ENCODE peak calls at places on chromosomes 3 and 15, in eight cellular contexts. One of them, this sample, is unnamed.

GRCh38 chr3:135878501-135878900 is 87.0 kb upstream of the PPP2R3A start:
- DNase-seq in fibroblast of villous mesenchyme: no peak
- DNase-seq in fibroblast of the aortic adventitia: no peak
- DNase-seq in AG04450: no peak
- DNase-seq in H7: no peak
- DNase-seq in HL-60: no peak
- DNase-seq in neuronal stem cell: no peak
- DNase-seq in GM12864: no peak
- DNase-seq in this sample: no peak

GRCh38 chr15:67361100-67361499 is 106.5 kb downstream of the IQCH start:
- DNase-seq in fibroblast of villous mesenchyme: no peak
- DNase-seq in fibroblast of the aortic adventitia: no peak
- DNase-seq in AG04450: no peak
- DNase-seq in H7: no peak
- DNase-seq in HL-60: no peak
- DNase-seq in neuronal stem cell: no peak
- DNase-seq in GM12864: no peak
- DNase-seq in this sample: no peak

GRCh38 chr3:12598890-12599289 is 42.0 kb downstream of the MKRN2 start:
- DNase-seq in fibroblast of villous mesenchyme: no peak
- DNase-seq in fibroblast of the aortic adventitia: peak
- DNase-seq in AG04450: no peak
- DNase-seq in H7: no peak
- DNase-seq in HL-60: no peak
- DNase-seq in neuronal stem cell: no peak
- DNase-seq in GM12864: no peak
- DNase-seq in this sample: no peak

GRCh38 chr3:56320907-56321306 is 147.4 kb downstream of the ERC2 start:
- DNase-seq in fibroblast of villous mesenchyme: no peak
- DNase-seq in fibroblast of the aortic adventitia: no peak
- DNase-seq in AG04450: no peak
- DNase-seq in H7: no peak
- DNase-seq in HL-60: no peak
- DNase-seq in neuronal stem cell: no peak
- DNase-seq in GM12864: no peak
- DNase-seq in this sample: no peak

GRCh38 chr3:191369081-191370010 is 39.0 kb upstream of the UTS2B start:
- DNase-seq in fibroblast of villous mesenchyme: peak
- DNase-seq in fibroblast of the aortic adventitia: peak
- DNase-seq in AG04450: peak
- DNase-seq in H7: no peak
- DNase-seq in HL-60: no peak
- DNase-seq in neuronal stem cell: no peak
- DNase-seq in GM12864: no peak
- DNase-seq in this sample: peak

GRCh38 chr3:78139166-78139565 is 1099.3 kb downstream of the ROBO2 start:
- DNase-seq in fibroblast of villous mesenchyme: peak
- DNase-seq in fibroblast of the aortic adventitia: peak
- DNase-seq in AG04450: peak
- DNase-seq in H7: no peak
- DNase-seq in HL-60: no peak
- DNase-seq in neuronal stem cell: no peak
- DNase-seq in GM12864: no peak
- DNase-seq in this sample: peak

GRCh38 chr3:197750863-197751737 is 1.4 kb downstream of the FYTTD1 start:
- DNase-seq in fibroblast of villous mesenchyme: peak
- DNase-seq in fibroblast of the aortic adventitia: peak
- DNase-seq in AG04450: no peak
- DNase-seq in H7: no peak
- DNase-seq in HL-60: peak
- DNase-seq in neuronal stem cell: no peak
- DNase-seq in GM12864: no peak
- DNase-seq in this sample: peak

GRCh38 chr3:144244662-144245061 is 273.0 kb downstream of the DIPK2A start:
- DNase-seq in fibroblast of villous mesenchyme: no peak
- DNase-seq in fibroblast of the aortic adventitia: no peak
- DNase-seq in AG04450: no peak
- DNase-seq in H7: no peak
- DNase-seq in HL-60: no peak
- DNase-seq in neuronal stem cell: no peak
- DNase-seq in GM12864: no peak
- DNase-seq in this sample: no peak

GRCh38 chr15:88630798-88631463 is 7.9 kb upstream of the ISG20 start:
- DNase-seq in fibroblast of villous mesenchyme: no peak
- DNase-seq in fibroblast of the aortic adventitia: no peak
- DNase-seq in AG04450: no peak
- DNase-seq in H7: no peak
- DNase-seq in HL-60: no peak
- DNase-seq in neuronal stem cell: no peak
- DNase-seq in GM12864: no peak
- DNase-seq in this sample: no peak

GRCh38 chr3:157755254-157755653 is 252.0 kb upstream of the VEPH1 start:
- DNase-seq in fibroblast of villous mesenchyme: no peak
- DNase-seq in fibroblast of the aortic adventitia: peak
- DNase-seq in AG04450: no peak
- DNase-seq in H7: no peak
- DNase-seq in HL-60: no peak
- DNase-seq in neuronal stem cell: no peak
- DNase-seq in GM12864: no peak
- DNase-seq in this sample: peak

GRCh38 chr15:40340038-40340739 is 550 bp downstream of the CCDC9B start:
- DNase-seq in fibroblast of villous mesenchyme: peak
- DNase-seq in fibroblast of the aortic adventitia: peak
- DNase-seq in AG04450: no peak
- DNase-seq in H7: peak
- DNase-seq in HL-60: no peak
- DNase-seq in neuronal stem cell: no peak
- DNase-seq in GM12864: no peak
- DNase-seq in this sample: peak

GRCh38 chr15:29376580-29376979 is 107.0 kb upstream of the NSMCE3 start:
- DNase-seq in fibroblast of villous mesenchyme: no peak
- DNase-seq in fibroblast of the aortic adventitia: no peak
- DNase-seq in AG04450: no peak
- DNase-seq in H7: no peak
- DNase-seq in HL-60: no peak
- DNase-seq in neuronal stem cell: no peak
- DNase-seq in GM12864: no peak
- DNase-seq in this sample: no peak

GRCh38 chr15:66130496-66131014 is 123.0 kb downstream of the MEGF11 start:
- DNase-seq in fibroblast of villous mesenchyme: no peak
- DNase-seq in fibroblast of the aortic adventitia: no peak
- DNase-seq in AG04450: no peak
- DNase-seq in H7: no peak
- DNase-seq in HL-60: no peak
- DNase-seq in neuronal stem cell: no peak
- DNase-seq in GM12864: no peak
- DNase-seq in this sample: no peak

GRCh38 chr15:101110681-101111569 is 140.9 kb downstream of the CHSY1 start:
- DNase-seq in fibroblast of villous mesenchyme: no peak
- DNase-seq in fibroblast of the aortic adventitia: no peak
- DNase-seq in AG04450: no peak
- DNase-seq in H7: peak
- DNase-seq in HL-60: no peak
- DNase-seq in neuronal stem cell: no peak
- DNase-seq in GM12864: no peak
- DNase-seq in this sample: no peak

GRCh38 chr3:125647318-125648014 is 52.2 kb upstream of the OSBPL11 start:
- DNase-seq in fibroblast of villous mesenchyme: no peak
- DNase-seq in fibroblast of the aortic adventitia: no peak
- DNase-seq in AG04450: no peak
- DNase-seq in H7: peak
- DNase-seq in HL-60: no peak
- DNase-seq in neuronal stem cell: no peak
- DNase-seq in GM12864: no peak
- DNase-seq in this sample: no peak

GRCh38 chr3:52088445-52089367 is 32.3 kb upstream of the DUSP7 start:
- DNase-seq in fibroblast of villous mesenchyme: peak
- DNase-seq in fibroblast of the aortic adventitia: peak
- DNase-seq in AG04450: no peak
- DNase-seq in H7: peak
- DNase-seq in HL-60: peak
- DNase-seq in neuronal stem cell: peak
- DNase-seq in GM12864: no peak
- DNase-seq in this sample: peak

GRCh38 chr3:108153451-108153981 is 62.7 kb upstream of the CD47 start:
- DNase-seq in fibroblast of villous mesenchyme: peak
- DNase-seq in fibroblast of the aortic adventitia: peak
- DNase-seq in AG04450: peak
- DNase-seq in H7: peak
- DNase-seq in HL-60: peak
- DNase-seq in neuronal stem cell: peak
- DNase-seq in GM12864: peak
- DNase-seq in this sample: peak

GRCh38 chr15:94107652-94108051 is 123.7 kb upstream of the MCTP2 start:
- DNase-seq in fibroblast of villous mesenchyme: no peak
- DNase-seq in fibroblast of the aortic adventitia: no peak
- DNase-seq in AG04450: no peak
- DNase-seq in H7: no peak
- DNase-seq in HL-60: no peak
- DNase-seq in neuronal stem cell: no peak
- DNase-seq in GM12864: no peak
- DNase-seq in this sample: no peak

GRCh38 chr3:49092948-49093852 is 671 bp downstream of the QRICH1 start:
- DNase-seq in fibroblast of villous mesenchyme: peak
- DNase-seq in fibroblast of the aortic adventitia: peak
- DNase-seq in AG04450: peak
- DNase-seq in H7: peak
- DNase-seq in HL-60: peak
- DNase-seq in neuronal stem cell: peak
- DNase-seq in GM12864: peak
- DNase-seq in this sample: peak

GRCh38 chr3:14646150-14646573 is 5.4 kb upstream of the CCDC174 start:
- DNase-seq in fibroblast of villous mesenchyme: no peak
- DNase-seq in fibroblast of the aortic adventitia: no peak
- DNase-seq in AG04450: no peak
- DNase-seq in H7: no peak
- DNase-seq in HL-60: peak
- DNase-seq in neuronal stem cell: no peak
- DNase-seq in GM12864: no peak
- DNase-seq in this sample: no peak

GRCh38 chr3:50525987-50526386 is 22.6 kb upstream of the CACNA2D2 start:
- DNase-seq in fibroblast of villous mesenchyme: peak
- DNase-seq in fibroblast of the aortic adventitia: peak
- DNase-seq in AG04450: no peak
- DNase-seq in H7: peak
- DNase-seq in HL-60: peak
- DNase-seq in neuronal stem cell: no peak
- DNase-seq in GM12864: no peak
- DNase-seq in this sample: peak

GRCh38 chr3:119570229-119570628 is 9.1 kb upstream of the ADPRH start:
- DNase-seq in fibroblast of villous mesenchyme: no peak
- DNase-seq in fibroblast of the aortic adventitia: no peak
- DNase-seq in AG04450: no peak
- DNase-seq in H7: no peak
- DNase-seq in HL-60: peak
- DNase-seq in neuronal stem cell: no peak
- DNase-seq in GM12864: no peak
- DNase-seq in this sample: no peak
- H3K4me3 ChIP-seq in fibroblast of villous mesenchyme: no peak
- H3K4me3 ChIP-seq in fibroblast of the aortic adventitia: no peak
- H3K4me3 ChIP-seq in AG04450: no peak
- H3K4me3 ChIP-seq in H7: no peak
- H3K4me3 ChIP-seq in HL-60: no peak
- H3K4me3 ChIP-seq in neuronal stem cell: no peak
- H3K4me3 ChIP-seq in GM12864: no peak
- H3K4me3 ChIP-seq in this sample: no peak

DNA sequence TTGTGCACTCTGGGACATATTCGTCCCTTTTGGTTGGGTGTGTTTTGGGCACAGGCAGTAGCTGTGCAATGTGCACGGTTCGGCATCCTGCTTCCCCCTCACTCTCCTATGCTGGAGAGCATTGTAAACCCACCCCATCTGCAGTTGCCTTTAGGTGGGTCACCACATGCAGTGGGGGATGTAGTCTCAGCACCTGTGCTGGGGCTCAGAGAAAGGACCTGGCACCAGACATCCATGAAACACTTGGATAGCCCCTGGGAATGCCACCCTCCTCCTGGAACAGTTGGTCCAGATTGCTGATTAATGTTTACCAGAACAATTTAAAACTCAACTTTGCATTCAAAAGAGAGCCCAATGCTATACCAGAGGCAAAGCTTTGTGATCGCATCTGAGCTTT is 123.9 kb upstream of the MEF2A start:
- DNase-seq in fibroblast of villous mesenchyme: no peak
- DNase-seq in fibroblast of the aortic adventitia: no peak
- DNase-seq in AG04450: no peak
- DNase-seq in H7: no peak
- DNase-seq in HL-60: no peak
- DNase-seq in neuronal stem cell: no peak
- DNase-seq in GM12864: no peak
- DNase-seq in this sample: no peak
- H3K4me3 ChIP-seq in fibroblast of villous mesenchyme: no peak
- H3K4me3 ChIP-seq in fibroblast of the aortic adventitia: no peak
- H3K4me3 ChIP-seq in AG04450: no peak
- H3K4me3 ChIP-seq in H7: no peak
- H3K4me3 ChIP-seq in HL-60: no peak
- H3K4me3 ChIP-seq in neuronal stem cell: no peak
- H3K4me3 ChIP-seq in GM12864: no peak
- H3K4me3 ChIP-seq in this sample: no peak

GRCh38 chr15:73049564-73050215 is 2.6 kb upstream of the NEO1 start:
- DNase-seq in fibroblast of villous mesenchyme: no peak
- DNase-seq in fibroblast of the aortic adventitia: no peak
- DNase-seq in AG04450: no peak
- DNase-seq in H7: no peak
- DNase-seq in HL-60: no peak
- DNase-seq in neuronal stem cell: no peak
- DNase-seq in GM12864: no peak
- DNase-seq in this sample: no peak

GRCh38 chr15:73051811-73052678 is at the start of gene NEO1:
- DNase-seq in fibroblast of villous mesenchyme: peak
- DNase-seq in fibroblast of the aortic adventitia: peak
- DNase-seq in AG04450: no peak
- DNase-seq in H7: peak
- DNase-seq in HL-60: peak
- DNase-seq in neuronal stem cell: peak
- DNase-seq in GM12864: no peak
- DNase-seq in this sample: peak

GRCh38 chr15:73051402-73051810 is 857 bp upstream of the NEO1 start:
- DNase-seq in fibroblast of villous mesenchyme: no peak
- DNase-seq in fibroblast of the aortic adventitia: no peak
- DNase-seq in AG04450: no peak
- DNase-seq in H7: peak
- DNase-seq in HL-60: no peak
- DNase-seq in neuronal stem cell: peak
- DNase-seq in GM12864: no peak
- DNase-seq in this sample: no peak

GRCh38 chr15:73048624-73049295 is 3.5 kb upstream of the NEO1 start:
- DNase-seq in fibroblast of villous mesenchyme: no peak
- DNase-seq in fibroblast of the aortic adventitia: no peak
- DNase-seq in AG04450: no peak
- DNase-seq in H7: no peak
- DNase-seq in HL-60: no peak
- DNase-seq in neuronal stem cell: no peak
- DNase-seq in GM12864: no peak
- DNase-seq in this sample: no peak

GRCh38 chr15:73050561-73051297 is 1.5 kb upstream of the NEO1 start:
- DNase-seq in fibroblast of villous mesenchyme: no peak
- DNase-seq in fibroblast of the aortic adventitia: no peak
- DNase-seq in AG04450: no peak
- DNase-seq in H7: no peak
- DNase-seq in HL-60: no peak
- DNase-seq in neuronal stem cell: no peak
- DNase-seq in GM12864: no peak
- DNase-seq in this sample: no peak
- H3K4me3 ChIP-seq in fibroblast of villous mesenchyme: no peak
- H3K4me3 ChIP-seq in fibroblast of the aortic adventitia: no peak
- H3K4me3 ChIP-seq in AG04450: no peak
- H3K4me3 ChIP-seq in H7: peak
- H3K4me3 ChIP-seq in HL-60: no peak
- H3K4me3 ChIP-seq in neuronal stem cell: no peak
- H3K4me3 ChIP-seq in GM12864: no peak
- H3K4me3 ChIP-seq in this sample: peak

GRCh38 chr15:74726774-74727164 is 1.4 kb upstream of the CYP1A1 start:
- DNase-seq in fibroblast of villous mesenchyme: no peak
- DNase-seq in fibroblast of the aortic adventitia: no peak
- DNase-seq in AG04450: no peak
- DNase-seq in H7: no peak
- DNase-seq in HL-60: no peak
- DNase-seq in neuronal stem cell: no peak
- DNase-seq in GM12864: no peak
- DNase-seq in this sample: no peak
- H3K4me3 ChIP-seq in fibroblast of villous mesenchyme: peak
- H3K4me3 ChIP-seq in fibroblast of the aortic adventitia: peak
- H3K4me3 ChIP-seq in AG04450: peak
- H3K4me3 ChIP-seq in H7: peak
- H3K4me3 ChIP-seq in HL-60: peak
- H3K4me3 ChIP-seq in neuronal stem cell: peak
- H3K4me3 ChIP-seq in GM12864: peak
- H3K4me3 ChIP-seq in this sample: peak